ENCODE peak calls at places on chromosome 21, in four cellular contexts. One of them, this sample, is unnamed.

GRCh38 chr21:46195595-46196195 is 11.4 kb upstream of the SPATC1L start:
- DNase-seq in Daoy: no peak
- DNase-seq in foreskin keratinocyte: no peak
- DNase-seq in naive B cell: no peak
- DNase-seq in this sample: no peak

GRCh38 chr21:46052703-46053651 is 44.9 kb upstream of the COL6A2 start:
- DNase-seq in Daoy: peak; percentile 94
- DNase-seq in foreskin keratinocyte: peak; percentile 9
- DNase-seq in naive B cell: no peak
- DNase-seq in this sample: peak; percentile 37

GRCh38 chr21:41707231-41707988 is 59.4 kb downstream of the RIPK4 start:
- DNase-seq in Daoy: peak; percentile 55
- DNase-seq in foreskin keratinocyte: peak; percentile 74
- DNase-seq in naive B cell: no peak
- DNase-seq in this sample: no peak

GRCh38 chr21:34722684-34723300 is 54.0 kb downstream of the CLIC6 start:
- DNase-seq in Daoy: peak; percentile 26
- DNase-seq in foreskin keratinocyte: no peak
- DNase-seq in naive B cell: peak; percentile 5
- DNase-seq in this sample: no peak

GRCh38 chr21:42991992-42992740 is 17.8 kb downstream of the PKNOX1 start:
- DNase-seq in Daoy: peak; percentile 89
- DNase-seq in foreskin keratinocyte: peak; percentile 50
- DNase-seq in naive B cell: no peak
- DNase-seq in this sample: no peak

GRCh38 chr21:29267666-29268065 is 31.1 kb upstream of the BACH1 start:
- DNase-seq in Daoy: no peak
- DNase-seq in foreskin keratinocyte: no peak
- DNase-seq in naive B cell: no peak
- DNase-seq in this sample: no peak

GRCh38 chr21:33070921-33071877 is 1.3 kb downstream of the OLIG1 start:
- DNase-seq in Daoy: peak; percentile 57
- DNase-seq in foreskin keratinocyte: peak; percentile 25
- DNase-seq in naive B cell: no peak
- DNase-seq in this sample: no peak

GRCh38 chr21:14901482-14901958 is 163.3 kb downstream of the NRIP1 start:
- DNase-seq in Daoy: peak; percentile 89
- DNase-seq in foreskin keratinocyte: peak; percentile 69
- DNase-seq in naive B cell: peak; percentile 64
- DNase-seq in this sample: no peak

GRCh38 chr21:18711662-18712061 is 308.1 kb upstream of the TMPRSS15 start:
- DNase-seq in Daoy: no peak
- DNase-seq in foreskin keratinocyte: no peak
- DNase-seq in naive B cell: no peak
- DNase-seq in this sample: no peak

GRCh38 chr21:38088916-38089762 is 167.7 kb upstream of the KCNJ15 start:
- DNase-seq in Daoy: no peak
- DNase-seq in foreskin keratinocyte: no peak
- DNase-seq in naive B cell: no peak
- DNase-seq in this sample: no peak

GRCh38 chr21:22631066-22631465 is 1632.9 kb downstream of the NCAM2 start:
- DNase-seq in Daoy: no peak
- DNase-seq in foreskin keratinocyte: no peak
- DNase-seq in naive B cell: no peak
- DNase-seq in this sample: no peak

GRCh38 chr21:26236281-26236680 is 65.7 kb upstream of the APP start:
- DNase-seq in Daoy: no peak
- DNase-seq in foreskin keratinocyte: no peak
- DNase-seq in naive B cell: no peak
- DNase-seq in this sample: no peak

GRCh38 chr21:34900376-34900775 is 148.7 kb downstream of the RUNX1 start:
- DNase-seq in Daoy: peak; percentile 89
- DNase-seq in foreskin keratinocyte: peak; percentile 95
- DNase-seq in naive B cell: no peak
- DNase-seq in this sample: peak; percentile 97

GRCh38 chr21:44617071-44617501 is 5.2 kb downstream of the KRTAP10-8 start:
- DNase-seq in Daoy: no peak
- DNase-seq in foreskin keratinocyte: no peak
- DNase-seq in naive B cell: no peak
- DNase-seq in this sample: no peak

GRCh38 chr21:38766987-38767722 is 38.6 kb upstream of the ETS2 start:
- DNase-seq in Daoy: no peak
- DNase-seq in foreskin keratinocyte: peak; percentile 80
- DNase-seq in naive B cell: peak; percentile 69
- DNase-seq in this sample: peak; percentile 55

GRCh38 chr21:14353712-14354111 is 29.2 kb downstream of the HSPA13 start:
- DNase-seq in Daoy: no peak
- DNase-seq in foreskin keratinocyte: no peak
- DNase-seq in naive B cell: no peak
- DNase-seq in this sample: no peak

GRCh38 chr21:33011462-33011861 is 14.3 kb upstream of the OLIG2 start:
- DNase-seq in Daoy: peak; percentile 92
- DNase-seq in foreskin keratinocyte: peak; percentile 96
- DNase-seq in naive B cell: no peak
- DNase-seq in this sample: peak; percentile 93

GRCh38 chr21:29350246-29350779 is 51.6 kb downstream of the BACH1 start:
- DNase-seq in Daoy: peak; percentile 12
- DNase-seq in foreskin keratinocyte: no peak
- DNase-seq in naive B cell: no peak
- DNase-seq in this sample: no peak

GRCh38 chr21:46355161-46356004 is 31.4 kb downstream of the PCNT start:
- DNase-seq in Daoy: no peak
- DNase-seq in foreskin keratinocyte: no peak
- DNase-seq in naive B cell: no peak
- DNase-seq in this sample: no peak

GRCh38 chr21:21232320-21232719 is 234.1 kb downstream of the NCAM2 start:
- DNase-seq in Daoy: peak; percentile 8
- DNase-seq in foreskin keratinocyte: peak; percentile 2
- DNase-seq in naive B cell: no peak
- DNase-seq in this sample: no peak

GRCh38 chr21:41885341-41886024 is 6.3 kb upstream of the PRDM15 start:
- DNase-seq in Daoy: no peak
- DNase-seq in foreskin keratinocyte: no peak
- DNase-seq in naive B cell: no peak
- DNase-seq in this sample: no peak